ENCODE peak calls at places on chromosomes 5 and 9, in seven cellular contexts. G is fibroblast of lung, R is psoas muscle, W is heart left ventricle, K is ovary, I is SK-N-SH, A is brain microvascular endothelial cell. V is an unnamed sample.

GRCh38 chr9:125990793-125991220 is 243.6 kb downstream of the PBX3 start:
- DNase-seq in G (no peak), R (no peak), W (no peak), K (no peak), I (peak; percentile 91), A (no peak), V (no peak)

GRCh38 chr9:17761984-17762676 is 183.3 kb downstream of the SH3GL2 start:
- DNase-seq in G (no peak), R (no peak), W (no peak), K (no peak), I (no peak), A (no peak), V (no peak)

GRCh38 chr9:88818495-88819201 is 172.6 kb upstream of the S1PR3 start:
- DNase-seq in G (peak; percentile 48), R (no peak), W (no peak), K (no peak), I (no peak), A (peak; percentile 61), V (no peak)

GRCh38 chr5:61866930-61867329 is 439.1 kb upstream of the KIF2A start:
- DNase-seq in G (peak; percentile 72), R (no peak), W (no peak), K (no peak), I (no peak), A (peak; percentile 37), V (peak; percentile 52)

GRCh38 chr9:113636693-113637092 is 173.2 kb downstream of the RGS3 start:
- DNase-seq in G (no peak), R (no peak), W (no peak), K (no peak), I (no peak), A (no peak), V (no peak)

GRCh38 chr5:54619732-54620582 is 102.4 kb downstream of the SNX18 start:
- DNase-seq in G (peak; percentile 34), R (no peak), W (no peak), K (no peak), I (no peak), A (no peak), V (no peak)

GRCh38 chr9:35689601-35690446 is at the start of gene TPM2:
- DNase-seq in G (peak; percentile 86), R (peak; percentile 71), W (peak; percentile 88), K (peak; percentile 81), I (peak; percentile 73), A (peak; percentile 68), V (no peak)

GRCh38 chr5:31194892-31195291 is 1.4 kb downstream of the CDH6 start:
- DNase-seq in G (no peak), R (no peak), W (no peak), K (no peak), I (no peak), A (peak; percentile 16), V (no peak)

GRCh38 chr5:122192883-122193496 is 63.6 kb downstream of the ZNF474 start:
- DNase-seq in G (peak; percentile 81), R (no peak), W (no peak), K (no peak), I (peak; percentile 22), A (peak; percentile 82), V (peak; percentile 41)

GRCh38 chr9:128637656-128638055 is 19.0 kb downstream of the DYNC2I2 start:
- DNase-seq in G (peak; percentile 52), R (peak; percentile 2), W (peak; percentile 50), K (no peak), I (peak; percentile 38), A (no peak), V (no peak)

GRCh38 chr5:117149312-117149711 is 574.7 kb upstream of the SEMA6A start:
- DNase-seq in G (no peak), R (no peak), W (no peak), K (no peak), I (no peak), A (no peak), V (no peak)

GRCh38 chr9:76198336-76198735 is 195.9 kb downstream of the RFK start:
- DNase-seq in G (peak; percentile 84), R (no peak), W (no peak), K (no peak), I (no peak), A (no peak), V (no peak)

GRCh38 chr5:133229931-133230664 is 178.3 kb downstream of the HSPA4 start:
- DNase-seq in G (no peak), R (no peak), W (no peak), K (no peak), I (no peak), A (no peak), V (no peak)

GRCh38 chr5:101897914-101898313 is 398.2 kb downstream of the SLCO4C1 start:
- DNase-seq in G (no peak), R (no peak), W (no peak), K (no peak), I (peak; percentile 8), A (no peak), V (no peak)

GRCh38 chr5:125659316-125660071 is 763.7 kb upstream of the GRAMD2B start:
- DNase-seq in G (peak; percentile 91), R (no peak), W (no peak), K (no peak), I (no peak), A (peak; percentile 44), V (no peak)

GRCh38 chr5:124179788-124180187 is 566.7 kb downstream of the ZNF608 start:
- DNase-seq in G (no peak), R (no peak), W (no peak), K (no peak), I (no peak), A (no peak), V (no peak)

GRCh38 chr9:70574222-70574837 is 159.9 kb upstream of the KLF9 start:
- DNase-seq in G (peak; percentile 88), R (peak; percentile 48), W (no peak), K (no peak), I (no peak), A (peak; percentile 19), V (no peak)

GRCh38 chr9:135087899-135088347 is 455 bp downstream of the OLFM1 start:
- DNase-seq in G (no peak), R (no peak), W (peak; percentile 52), K (peak; percentile 33), I (no peak), A (no peak), V (no peak)

GRCh38 chr5:166724284-166724683 is 1567.2 kb upstream of the WWC1 start:
- DNase-seq in G (peak; percentile 22), R (no peak), W (no peak), K (no peak), I (no peak), A (no peak), V (no peak)

GRCh38 chr5:11912-12311 is 80.1 kb upstream of the PLEKHG4B start:
- DNase-seq in G (peak; percentile 14), R (no peak), W (no peak), K (peak; percentile 20), I (no peak), A (no peak), V (no peak)

GRCh38 chr5:1885777-1886633 is 3.3 kb upstream of the IRX4 start:
- DNase-seq in G (no peak), R (no peak), W (peak; percentile 39), K (no peak), I (no peak), A (no peak), V (no peak)
- H3K4me3 ChIP-seq in G (no peak overlapping the region), R (no peak overlapping the region), W (peak overlapping the region; percentile 42), K (no peak overlapping the region), I (no peak overlapping the region), A (no peak overlapping the region), V (no peak overlapping the region)

DNA sequence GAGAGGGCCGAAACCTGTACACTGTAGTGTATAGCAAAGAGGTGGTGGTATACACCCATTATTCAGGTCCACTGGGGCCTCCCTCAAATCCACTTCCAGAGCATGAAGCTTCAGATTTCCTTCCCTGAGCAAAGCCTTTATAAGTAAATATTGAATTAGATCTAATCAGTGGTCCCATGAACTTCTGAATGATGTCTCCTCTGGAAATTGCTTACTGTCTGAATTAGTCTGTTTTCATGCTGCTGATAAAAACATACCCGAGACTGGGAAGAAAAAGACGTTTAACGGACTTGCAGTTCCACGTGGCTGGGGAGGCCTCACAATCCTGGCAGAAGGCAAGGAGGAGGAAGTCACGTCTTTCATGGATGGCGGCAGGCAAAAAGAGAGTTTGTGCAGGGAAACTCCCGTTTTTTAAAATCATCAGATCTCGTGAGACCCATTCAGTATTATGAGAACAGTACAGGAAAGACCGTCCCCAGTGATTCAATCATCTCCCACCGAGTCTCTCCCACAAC is 193.5 kb downstream of the NR3C1 start:
- DNase-seq in G (no peak), R (no peak), W (no peak), K (no peak), I (no peak), A (no peak), V (no peak)
- TF ChIP-seq CTCF in G (no peak), R (no peak), W (no peak), K (no peak), I (no peak), A (no peak), V (no peak)

DNA sequence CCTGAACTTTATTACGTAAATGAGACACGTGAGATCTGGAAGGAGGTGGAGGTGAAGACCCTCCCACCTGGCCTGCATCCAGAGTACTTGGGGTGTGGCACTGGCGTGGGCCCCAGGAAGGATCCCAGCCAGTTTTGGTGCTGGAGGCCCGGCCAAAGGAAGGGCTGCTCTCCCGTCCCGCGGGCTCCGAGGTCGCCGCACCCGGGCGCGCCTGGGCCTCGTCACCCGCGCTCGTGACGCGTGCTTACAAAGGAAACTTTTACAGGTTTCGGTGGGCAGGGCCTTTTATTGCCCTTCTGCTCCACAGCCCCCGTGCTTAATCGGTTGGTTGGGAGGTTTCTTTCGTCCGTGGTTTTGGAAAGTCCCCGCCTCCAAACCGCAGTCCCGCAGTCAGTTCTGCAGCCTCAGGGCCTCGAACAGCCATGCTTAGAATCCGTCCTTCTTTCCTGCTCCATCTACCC is 29.2 kb downstream of the CDKN2A start:
- DNase-seq in G (peak; percentile 55), R (no peak), W (no peak), K (no peak), I (no peak), A (no peak), V (no peak)
- H3K27me3 ChIP-seq in G (peaks cover 30% of the 10 kb centered on the region), R (peaks cover 84% of the 10 kb centered on the region), W (peaks cover 86% of the 10 kb centered on the region), K (no peaks in the 10 kb centered on the region), I (peaks cover 44% of the 10 kb centered on the region), A (no peaks in the 10 kb centered on the region), V (peaks cover 38% of the 10 kb centered on the region)

DNA sequence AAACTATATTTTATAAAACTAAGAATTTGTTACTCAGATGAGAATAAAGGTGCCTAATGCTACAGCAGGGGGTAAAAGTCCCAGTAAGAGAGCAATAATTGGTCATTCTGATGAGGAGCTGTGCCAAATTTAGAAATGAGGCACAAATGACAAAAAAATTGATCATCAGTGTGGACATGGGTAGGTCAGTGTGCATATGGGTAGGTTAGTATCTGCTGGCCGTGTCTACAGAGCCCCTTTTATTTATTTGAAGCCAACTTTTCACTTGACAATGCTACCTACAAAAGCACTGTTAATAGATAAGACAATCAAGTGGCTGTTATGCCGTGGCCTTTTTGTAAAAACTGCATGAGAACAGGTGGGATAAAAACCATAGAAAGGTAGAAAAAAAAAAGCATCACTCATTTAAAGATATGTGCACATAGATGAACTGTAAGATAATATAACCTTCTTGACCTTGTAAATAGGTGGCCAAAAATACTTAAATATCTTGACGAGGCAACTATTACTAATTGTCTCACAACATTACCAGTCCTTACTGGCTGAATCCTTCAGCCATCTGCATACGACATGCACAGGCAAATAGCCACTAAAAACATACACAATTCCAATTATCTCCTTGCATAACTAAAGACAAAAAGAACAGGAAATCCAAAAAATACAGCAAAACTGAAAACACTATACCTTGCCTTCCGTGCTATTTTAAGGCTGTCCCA is 454.7 kb downstream of the RAB3C start:
- DNase-seq in G (peak; percentile 30), R (no peak), W (no peak), K (no peak), I (no peak), A (no peak), V (no peak)
- H3K4me3 ChIP-seq in G (peak overlapping the region; percentile 70), R (peak overlapping the region; percentile 87), W (peak overlapping the region; percentile 74), K (peak overlapping the region; percentile 64), I (peak overlapping the region; percentile 76), A (peak overlapping the region; percentile 88), V (peak overlapping the region; percentile 66)